ENCODE peak calls at places on chromosomes 11 and 22, in seven cellular contexts. One of them, this sample, is unnamed.

GRCh38 chr11:88469828-88470227 is 132.3 kb upstream of the CTSC start:
- DNase-seq in mesenchymal stem cell: peak; percentile 24
- DNase-seq in ovary: no peak
- DNase-seq in astrocyte: no peak
- DNase-seq in hepatocyte: no peak
- DNase-seq in testis: no peak
- DNase-seq in heart right ventricle: no peak
- DNase-seq in this sample: no peak

GRCh38 chr11:69317401-69318092 is 23.6 kb downstream of the MYEOV start:
- DNase-seq in mesenchymal stem cell: peak; percentile 33
- DNase-seq in ovary: no peak
- DNase-seq in astrocyte: peak; percentile 56
- DNase-seq in hepatocyte: no peak
- DNase-seq in testis: no peak
- DNase-seq in heart right ventricle: no peak
- DNase-seq in this sample: no peak

GRCh38 chr22:24428751-24429410 is 1.5 kb downstream of the ADORA2A start:
- DNase-seq in mesenchymal stem cell: no peak
- DNase-seq in ovary: no peak
- DNase-seq in astrocyte: no peak
- DNase-seq in hepatocyte: no peak
- DNase-seq in testis: no peak
- DNase-seq in heart right ventricle: peak; percentile 13
- DNase-seq in this sample: no peak

GRCh38 chr11:1542267-1542666 is 29.8 kb downstream of the DUSP8 start:
- DNase-seq in mesenchymal stem cell: no peak
- DNase-seq in ovary: no peak
- DNase-seq in astrocyte: no peak
- DNase-seq in hepatocyte: no peak
- DNase-seq in testis: no peak
- DNase-seq in heart right ventricle: peak; percentile 7
- DNase-seq in this sample: no peak

GRCh38 chr11:122672892-122673291 is 17.4 kb downstream of the UBASH3B start:
- DNase-seq in mesenchymal stem cell: peak; percentile 67
- DNase-seq in ovary: no peak
- DNase-seq in astrocyte: no peak
- DNase-seq in hepatocyte: no peak
- DNase-seq in testis: no peak
- DNase-seq in heart right ventricle: no peak
- DNase-seq in this sample: no peak

GRCh38 chr11:59551651-59552521 is 40.5 kb downstream of the OR4D9 start:
- DNase-seq in mesenchymal stem cell: peak; percentile 85
- DNase-seq in ovary: peak; percentile 61
- DNase-seq in astrocyte: peak; percentile 66
- DNase-seq in hepatocyte: peak; percentile 84
- DNase-seq in testis: peak; percentile 79
- DNase-seq in heart right ventricle: no peak
- DNase-seq in this sample: no peak

GRCh38 chr22:41831828-41832552 is 915 bp upstream of the SREBF2 start:
- DNase-seq in mesenchymal stem cell: no peak
- DNase-seq in ovary: no peak
- DNase-seq in astrocyte: peak; percentile 26
- DNase-seq in hepatocyte: no peak
- DNase-seq in testis: no peak
- DNase-seq in heart right ventricle: no peak
- DNase-seq in this sample: no peak

GRCh38 chr11:100793525-100793924 is 106.4 kb downstream of the ARHGAP42 start:
- DNase-seq in mesenchymal stem cell: no peak
- DNase-seq in ovary: no peak
- DNase-seq in astrocyte: no peak
- DNase-seq in hepatocyte: no peak
- DNase-seq in testis: no peak
- DNase-seq in heart right ventricle: no peak
- DNase-seq in this sample: no peak

GRCh38 chr11:118883368-118884071 is at the start of gene CXCR5:
- DNase-seq in mesenchymal stem cell: peak; percentile 59
- DNase-seq in ovary: no peak
- DNase-seq in astrocyte: peak; percentile 22
- DNase-seq in hepatocyte: no peak
- DNase-seq in testis: no peak
- DNase-seq in heart right ventricle: no peak
- DNase-seq in this sample: no peak

GRCh38 chr11:97860237-97860636 is 1160.5 kb upstream of the CNTN5 start:
- DNase-seq in mesenchymal stem cell: no peak
- DNase-seq in ovary: no peak
- DNase-seq in astrocyte: peak; percentile 30
- DNase-seq in hepatocyte: no peak
- DNase-seq in testis: no peak
- DNase-seq in heart right ventricle: no peak
- DNase-seq in this sample: no peak

GRCh38 chr11:115653076-115653475 is 148.9 kb upstream of the CADM1 start:
- DNase-seq in mesenchymal stem cell: no peak
- DNase-seq in ovary: no peak
- DNase-seq in astrocyte: peak; percentile 74
- DNase-seq in hepatocyte: no peak
- DNase-seq in testis: no peak
- DNase-seq in heart right ventricle: no peak
- DNase-seq in this sample: no peak

GRCh38 chr11:125768256-125769046 is 10.2 kb downstream of the PATE2 start:
- DNase-seq in mesenchymal stem cell: no peak
- DNase-seq in ovary: no peak
- DNase-seq in astrocyte: no peak
- DNase-seq in hepatocyte: no peak
- DNase-seq in testis: peak; percentile 21
- DNase-seq in heart right ventricle: no peak
- DNase-seq in this sample: no peak

GRCh38 chr11:126113012-126113411 is 50.3 kb upstream of the CDON start:
- DNase-seq in mesenchymal stem cell: no peak
- DNase-seq in ovary: no peak
- DNase-seq in astrocyte: no peak
- DNase-seq in hepatocyte: no peak
- DNase-seq in testis: no peak
- DNase-seq in heart right ventricle: no peak
- DNase-seq in this sample: no peak

GRCh38 chr11:122038543-122038942 is 77.5 kb downstream of the BLID start:
- DNase-seq in mesenchymal stem cell: peak; percentile 64
- DNase-seq in ovary: no peak
- DNase-seq in astrocyte: peak; percentile 96
- DNase-seq in hepatocyte: no peak
- DNase-seq in testis: no peak
- DNase-seq in heart right ventricle: no peak
- DNase-seq in this sample: no peak

GRCh38 chr11:114090225-114090624 is 30.7 kb downstream of the ZBTB16 start:
- DNase-seq in mesenchymal stem cell: no peak
- DNase-seq in ovary: no peak
- DNase-seq in astrocyte: no peak
- DNase-seq in hepatocyte: no peak
- DNase-seq in testis: no peak
- DNase-seq in heart right ventricle: no peak
- DNase-seq in this sample: no peak
- H3K4me1 ChIP-seq in mesenchymal stem cell: no peaks in the 10 kb centered on the region
- H3K4me1 ChIP-seq in ovary: peaks cover 9% of the 10 kb centered on the region
- H3K4me1 ChIP-seq in astrocyte: no peaks in the 10 kb centered on the region
- H3K4me1 ChIP-seq in hepatocyte: peaks cover 25% of the 10 kb centered on the region
- H3K4me1 ChIP-seq in testis: peaks cover 23% of the 10 kb centered on the region
- H3K4me1 ChIP-seq in heart right ventricle: peaks cover 92% of the 10 kb centered on the region
- H3K4me1 ChIP-seq in this sample: no peaks in the 10 kb centered on the region

GRCh38 chr22:45974498-45974897 is 2.5 kb downstream of the WNT7B start:
- DNase-seq in mesenchymal stem cell: no peak
- DNase-seq in ovary: no peak
- DNase-seq in astrocyte: no peak
- DNase-seq in hepatocyte: no peak
- DNase-seq in testis: no peak
- DNase-seq in heart right ventricle: no peak
- DNase-seq in this sample: no peak
- H3K4me1 ChIP-seq in mesenchymal stem cell: peaks cover 77% of the 10 kb centered on the region
- H3K4me1 ChIP-seq in ovary: peaks cover 11% of the 10 kb centered on the region
- H3K4me1 ChIP-seq in astrocyte: peaks cover 31% of the 10 kb centered on the region
- H3K4me1 ChIP-seq in hepatocyte: peaks cover 21% of the 10 kb centered on the region
- H3K4me1 ChIP-seq in testis: peaks cover 17% of the 10 kb centered on the region
- H3K4me1 ChIP-seq in heart right ventricle: peaks cover 44% of the 10 kb centered on the region
- H3K4me1 ChIP-seq in this sample: peaks cover 17% of the 10 kb centered on the region

GRCh38 chr11:114311946-114312345 is 15.7 kb downstream of the NNMT start:
- DNase-seq in mesenchymal stem cell: no peak
- DNase-seq in ovary: no peak
- DNase-seq in astrocyte: no peak
- DNase-seq in hepatocyte: no peak
- DNase-seq in testis: no peak
- DNase-seq in heart right ventricle: no peak
- DNase-seq in this sample: no peak
- H3K4me1 ChIP-seq in mesenchymal stem cell: peaks cover 14% of the 10 kb centered on the region
- H3K4me1 ChIP-seq in ovary: no peaks in the 10 kb centered on the region
- H3K4me1 ChIP-seq in astrocyte: peaks cover 12% of the 10 kb centered on the region
- H3K4me1 ChIP-seq in hepatocyte: peaks cover 4% of the 10 kb centered on the region
- H3K4me1 ChIP-seq in testis: no peaks in the 10 kb centered on the region
- H3K4me1 ChIP-seq in heart right ventricle: peaks cover 36% of the 10 kb centered on the region
- H3K4me1 ChIP-seq in this sample: no peaks in the 10 kb centered on the region

GRCh38 chr11:70371241-70371640 is 27.1 kb upstream of the CTTN start:
- DNase-seq in mesenchymal stem cell: no peak
- DNase-seq in ovary: no peak
- DNase-seq in astrocyte: no peak
- DNase-seq in hepatocyte: no peak
- DNase-seq in testis: no peak
- DNase-seq in heart right ventricle: no peak
- DNase-seq in this sample: no peak
- H3K4me1 ChIP-seq in mesenchymal stem cell: peaks cover 4% of the 10 kb centered on the region
- H3K4me1 ChIP-seq in ovary: no peaks in the 10 kb centered on the region
- H3K4me1 ChIP-seq in astrocyte: no peaks in the 10 kb centered on the region
- H3K4me1 ChIP-seq in hepatocyte: no peaks in the 10 kb centered on the region
- H3K4me1 ChIP-seq in testis: no peaks in the 10 kb centered on the region
- H3K4me1 ChIP-seq in heart right ventricle: no peaks in the 10 kb centered on the region
- H3K4me1 ChIP-seq in this sample: no peaks in the 10 kb centered on the region

GRCh38 chr11:66721939-66722338 is 7.1 kb downstream of the SPTBN2 start:
- DNase-seq in mesenchymal stem cell: no peak
- DNase-seq in ovary: no peak
- DNase-seq in astrocyte: no peak
- DNase-seq in hepatocyte: no peak
- DNase-seq in testis: no peak
- DNase-seq in heart right ventricle: no peak
- DNase-seq in this sample: no peak
- H3K4me1 ChIP-seq in mesenchymal stem cell: peaks cover 41% of the 10 kb centered on the region
- H3K4me1 ChIP-seq in ovary: no peaks in the 10 kb centered on the region
- H3K4me1 ChIP-seq in astrocyte: peaks cover 19% of the 10 kb centered on the region
- H3K4me1 ChIP-seq in hepatocyte: peaks cover 25% of the 10 kb centered on the region
- H3K4me1 ChIP-seq in testis: peaks cover 8% of the 10 kb centered on the region
- H3K4me1 ChIP-seq in heart right ventricle: peaks cover under 1% of the 10 kb centered on the region
- H3K4me1 ChIP-seq in this sample: peaks cover 3% of the 10 kb centered on the region

GRCh38 chr22:18071968-18072310 is 5.9 kb upstream of the PEX26 start:
- DNase-seq in mesenchymal stem cell: no peak
- DNase-seq in ovary: no peak
- DNase-seq in astrocyte: no peak
- DNase-seq in hepatocyte: no peak
- DNase-seq in testis: no peak
- DNase-seq in heart right ventricle: no peak
- DNase-seq in this sample: no peak

GRCh38 chr22:18068381-18068988 is 9.3 kb upstream of the PEX26 start:
- DNase-seq in mesenchymal stem cell: no peak
- DNase-seq in ovary: no peak
- DNase-seq in astrocyte: peak; percentile 44
- DNase-seq in hepatocyte: no peak
- DNase-seq in testis: no peak
- DNase-seq in heart right ventricle: no peak
- DNase-seq in this sample: no peak

GRCh38 chr22:18068991-18069390 is 8.8 kb upstream of the PEX26 start:
- DNase-seq in mesenchymal stem cell: no peak
- DNase-seq in ovary: no peak
- DNase-seq in astrocyte: no peak
- DNase-seq in hepatocyte: no peak
- DNase-seq in testis: no peak
- DNase-seq in heart right ventricle: no peak
- DNase-seq in this sample: no peak

GRCh38 chr22:18070041-18070440 is 7.7 kb upstream of the PEX26 start:
- DNase-seq in mesenchymal stem cell: no peak
- DNase-seq in ovary: no peak
- DNase-seq in astrocyte: no peak
- DNase-seq in hepatocyte: no peak
- DNase-seq in testis: no peak
- DNase-seq in heart right ventricle: no peak
- DNase-seq in this sample: no peak

GRCh38 chr22:18070556-18071306 is 7.1 kb upstream of the PEX26 start:
- DNase-seq in mesenchymal stem cell: no peak
- DNase-seq in ovary: no peak
- DNase-seq in astrocyte: no peak
- DNase-seq in hepatocyte: no peak
- DNase-seq in testis: no peak
- DNase-seq in heart right ventricle: no peak
- DNase-seq in this sample: no peak
- H3K4me1 ChIP-seq in mesenchymal stem cell: peaks cover 22% of the 10 kb centered on the region
- H3K4me1 ChIP-seq in ovary: peaks cover 2% of the 10 kb centered on the region
- H3K4me1 ChIP-seq in astrocyte: peaks cover 12% of the 10 kb centered on the region
- H3K4me1 ChIP-seq in hepatocyte: peaks cover 24% of the 10 kb centered on the region
- H3K4me1 ChIP-seq in testis: peaks cover 19% of the 10 kb centered on the region
- H3K4me1 ChIP-seq in heart right ventricle: peaks cover 38% of the 10 kb centered on the region
- H3K4me1 ChIP-seq in this sample: peaks cover under 1% of the 10 kb centered on the region

This sample was measured in CD8-positive, alpha-beta T cell.